ENCODE peak calls at places on chromosomes 16 and 17, in five cellular contexts. J is uterus; H is NCI-H1092 treated with DMSO at 0.1 percent for 48 hours; M is AG08396; V is activated CD4-positive, alpha-beta T cell treated with anti-CD3 and anti-CD28 coated beads, Interleukin-2, amount 50 U/mL, for 24 hours. R is an unnamed sample.

GRCh38 chr17:14359251-14359939 is 58.5 kb downstream of the HS3ST3B1 start:
- DNase-seq in J (no peak), M (no peak), H (no peak), V (no peak), R (no peak)

GRCh38 chr16:88070341-88070740 is 119.1 kb downstream of the BANP start:
- DNase-seq in J (no peak), H (no peak), M (no peak), V (no peak), R (no peak)

GRCh38 chr16:17452931-17453330 is 17.8 kb downstream of the XYLT1 start:
- DNase-seq in H (no peak), V (no peak), M (no peak), J (no peak), R (no peak)

GRCh38 chr16:70553645-70554044 is 30.0 kb downstream of the SF3B3 start:
- DNase-seq in H (no peak), V (no peak), M (peak), J (no peak), R (no peak)

GRCh38 chr16:89019511-89019910 is 42.5 kb upstream of the CBFA2T3 start:
- DNase-seq in M (no peak), J (no peak), H (no peak), V (no peak), R (no peak)

GRCh38 chr16:51114369-51114768 is 36.7 kb downstream of the SALL1 start:
- DNase-seq in H (no peak), M (no peak), J (no peak), V (no peak), R (no peak)

GRCh38 chr17:39845052-39845976 is 18.8 kb downstream of the IKZF3 start:
- DNase-seq in M (no peak), J (no peak), H (peak), V (no peak), R (no peak)

GRCh38 chr17:35170968-35171771 is 23.0 kb downstream of the SLC35G3 start:
- DNase-seq in M (peak), J (no peak), V (peak), H (no peak), R (no peak)

GRCh38 chr16:47887496-47887895 is 268.3 kb downstream of the ABCC12 start:
- DNase-seq in V (no peak), M (peak), J (no peak), H (no peak), R (no peak)

GRCh38 chr17:50209133-50209471 is 7.7 kb upstream of the COL1A1 start:
- DNase-seq in J (no peak), M (no peak), V (no peak), H (no peak), R (no peak)

GRCh38 chr17:82775033-82775823 is 23.4 kb downstream of the TBCD start:
- DNase-seq in H (peak), V (no peak), M (peak), J (peak), R (peak)

GRCh38 chr16:55330726-55331647 is 7.0 kb downstream of the IRX6 start:
- DNase-seq in M (no peak), J (no peak), V (no peak), H (no peak), R (no peak)

GRCh38 chr17:42937712-42938596 is 26.3 kb downstream of the AARSD1 start:
- DNase-seq in V (no peak), H (peak), M (peak), J (peak), R (peak)

GRCh38 chr16:919658-920631 is 50.8 kb downstream of the LMF1 start:
- DNase-seq in J (no peak), H (no peak), M (peak), V (no peak), R (no peak)

GRCh38 chr17:65385726-65386125 is 175.7 kb downstream of the AXIN2 start:
- DNase-seq in V (no peak), J (no peak), M (no peak), H (no peak), R (no peak)

GRCh38 chr16:85429776-85430522 is 183.2 kb upstream of the GSE1 start:
- DNase-seq in V (no peak), H (no peak), M (no peak), J (no peak), R (no peak)

GRCh38 chr17:55770220-55770870 is 19.5 kb downstream of the PCTP start:
- DNase-seq in J (no peak), H (peak), V (no peak), M (peak), R (no peak)